ENCODE peak calls at places on chromosomes 12 and 14, in four cellular contexts. W, U, I and A are unnamed samples.

GRCh38 chr12:45669093-45669492 is 60.4 kb upstream of the ARID2 start:
- DNase-seq in W (peak; percentile 68), I (no peak), U (no peak), A (no peak)

GRCh38 chr12:50647479-50647878 is 116.4 kb upstream of the ATF1 start:
- DNase-seq in I (no peak), W (no peak), U (no peak), A (peak; percentile 72)

GRCh38 chr12:100797786-100798580 is 3.4 kb downstream of the ANO4 start:
- DNase-seq in U (no peak), I (no peak), W (no peak), A (no peak)

GRCh38 chr12:77943466-77943865 is 112.8 kb downstream of the NAV3 start:
- DNase-seq in U (no peak), W (no peak), I (no peak), A (peak; percentile 43)

GRCh38 chr12:27974735-27975221 is 2.2 kb upstream of the PTHLH start:
- DNase-seq in U (no peak), I (no peak), W (no peak), A (no peak)

GRCh38 chr12:14846042-14846587 is 2.8 kb upstream of the ART4 start:
- DNase-seq in U (no peak), I (no peak), W (no peak), A (no peak)

GRCh38 chr14:56374421-56374820 is 205.2 kb upstream of the TMEM260 start:
- DNase-seq in W (no peak), U (no peak), I (no peak), A (no peak)

GRCh38 chr12:52627395-52628110 is 9.2 kb upstream of the KRT73 start:
- DNase-seq in I (no peak), U (no peak), W (no peak), A (no peak)

GRCh38 chr14:50001999-50002925 is 109.4 kb downstream of the ARF6 start:
- DNase-seq in W (peak; percentile 82), U (no peak), I (no peak), A (no peak)

GRCh38 chr12:13288937-13289643 is 92.6 kb downstream of the EMP1 start:
- DNase-seq in U (no peak), W (no peak), I (no peak), A (no peak)

GRCh38 chr12:52260351-52261210 is 13.9 kb upstream of the KRT86 start:
- DNase-seq in I (no peak), U (no peak), W (no peak), A (no peak)

GRCh38 chr12:126651133-126651532 is 1585.9 kb downstream of the AACS start:
- DNase-seq in U (no peak), I (no peak), W (no peak), A (no peak)

GRCh38 chr14:80764496-80764895 is 177.0 kb downstream of the CEP128 start:
- DNase-seq in U (no peak), I (no peak), W (no peak), A (no peak)

GRCh38 chr14:79369359-79370332 is 841.7 kb downstream of the DIO2 start:
- DNase-seq in U (no peak), I (no peak), W (no peak), A (no peak)

GRCh38 chr12:3303410-3304136 is 187.4 kb upstream of the PRMT8 start:
- DNase-seq in W (no peak), I (no peak), U (no peak), A (no peak)

GRCh38 chr12:105418232-105418631 is 87.7 kb downstream of the C12orf75 start:
- DNase-seq in U (no peak), W (no peak), I (no peak), A (no peak)

GRCh38 chr12:130419116-130419515 is 81.4 kb downstream of the PIWIL1 start:
- DNase-seq in U (no peak), I (no peak), W (no peak), A (no peak)

GRCh38 chr12:54983536-54984102 is 943 bp downstream of the TESPA1 start:
- DNase-seq in W (no peak), I (no peak), U (no peak), A (no peak)

GRCh38 chr12:88958961-88959360 is 378.7 kb upstream of the KITLG start:
- DNase-seq in U (no peak), I (no peak), W (no peak), A (no peak)

GRCh38 chr12:104656921-104657320 is 200.2 kb downstream of the CHST11 start:
- DNase-seq in U (no peak), I (no peak), W (no peak), A (no peak)

GRCh38 chr14:99837822-99838221 is 44.6 kb downstream of the EML1 start:
- DNase-seq in I (no peak), U (no peak), W (no peak), A (no peak)

GRCh38 chr14:66036598-66036997 is 449.6 kb upstream of the CCDC196 start:
- DNase-seq in W (no peak), U (no peak), I (no peak), A (no peak)

GRCh38 chr14:34324363-34324795 is 137.7 kb downstream of the SPTSSA start:
- DNase-seq in I (no peak), W (no peak), U (peak; percentile 30), A (peak; percentile 27)

GRCh38 chr12:122094735-122095561 is 16.4 kb downstream of the MLXIP start:
- DNase-seq in I (no peak), W (no peak), U (no peak), A (no peak)

DNA sequence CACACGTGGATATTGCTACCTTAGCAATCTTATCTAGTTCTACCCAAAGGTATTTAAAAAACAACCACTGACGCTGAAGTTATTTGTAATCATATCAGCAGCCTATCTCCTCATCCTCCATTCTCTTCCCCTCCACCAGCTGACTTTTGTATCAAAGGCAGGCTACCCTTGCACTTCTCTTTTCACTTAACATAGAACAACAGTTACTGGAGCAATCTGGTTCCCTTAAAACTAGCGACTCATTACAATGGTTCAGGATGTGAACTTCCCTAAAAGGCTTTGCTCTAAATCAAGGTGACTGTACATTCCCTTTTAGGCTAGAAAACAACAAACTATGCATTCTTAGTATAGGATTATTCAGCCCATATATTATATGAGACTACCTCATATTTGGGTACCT is 404.7 kb downstream of the APAF1 start:
- DNase-seq in W (no peak), U (no peak), I (no peak), A (no peak)
- TF ChIP-seq EGR1 in W (no peak), U (no peak), I (no peak), A (no peak)

GRCh38 chr12:25839470-25839869 is 119.0 kb upstream of the RASSF8 start:
- DNase-seq in W (no peak), I (no peak), U (no peak), A (no peak)
- TF ChIP-seq EGR1 in W (no peak), I (no peak), U (peak; percentile 30), A (no peak)

DNA sequence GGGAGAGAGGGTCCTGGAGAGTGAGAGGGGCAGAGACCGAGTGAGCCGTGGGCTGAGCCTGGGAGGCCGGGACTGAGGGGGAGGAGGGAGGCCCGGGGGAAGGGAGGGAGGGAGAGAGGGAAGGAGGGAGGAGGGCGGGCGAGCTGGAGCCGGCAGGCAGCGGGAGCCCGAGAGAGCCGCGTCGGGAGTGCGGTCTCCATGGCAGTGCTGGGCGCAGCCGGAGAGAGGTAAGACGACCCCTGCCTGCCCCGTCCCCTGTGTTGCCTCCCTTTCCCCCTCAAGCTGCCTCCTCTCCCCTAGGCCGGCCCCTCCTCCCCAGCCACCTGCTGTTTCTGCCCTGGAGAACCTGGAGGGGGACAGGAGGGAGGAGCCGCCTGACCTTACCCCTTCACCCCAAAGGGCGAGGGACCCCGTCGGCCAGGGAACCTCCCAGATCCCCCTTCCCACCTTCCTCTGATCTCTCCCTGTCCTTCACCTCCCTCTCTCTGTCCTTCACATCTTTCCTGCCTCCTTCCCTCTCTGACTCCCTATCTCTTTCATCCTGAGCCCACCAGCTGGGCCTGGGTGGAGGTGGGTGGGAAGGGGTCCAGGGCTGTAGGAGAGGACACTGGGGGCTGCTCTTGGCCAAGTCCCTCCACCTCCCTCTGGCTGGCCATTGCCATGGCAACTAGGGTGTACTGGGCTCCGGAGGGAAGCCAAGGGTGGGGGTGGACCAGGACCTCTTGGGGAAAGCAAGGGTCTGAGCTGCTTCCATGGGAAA is at the start of gene GPR162:
- DNase-seq in W (no peak), I (no peak), U (peak; percentile 66), A (no peak)
- TF ChIP-seq EGR1 in W (no peak), I (peak; percentile 89), U (no peak), A (no peak)

DNA sequence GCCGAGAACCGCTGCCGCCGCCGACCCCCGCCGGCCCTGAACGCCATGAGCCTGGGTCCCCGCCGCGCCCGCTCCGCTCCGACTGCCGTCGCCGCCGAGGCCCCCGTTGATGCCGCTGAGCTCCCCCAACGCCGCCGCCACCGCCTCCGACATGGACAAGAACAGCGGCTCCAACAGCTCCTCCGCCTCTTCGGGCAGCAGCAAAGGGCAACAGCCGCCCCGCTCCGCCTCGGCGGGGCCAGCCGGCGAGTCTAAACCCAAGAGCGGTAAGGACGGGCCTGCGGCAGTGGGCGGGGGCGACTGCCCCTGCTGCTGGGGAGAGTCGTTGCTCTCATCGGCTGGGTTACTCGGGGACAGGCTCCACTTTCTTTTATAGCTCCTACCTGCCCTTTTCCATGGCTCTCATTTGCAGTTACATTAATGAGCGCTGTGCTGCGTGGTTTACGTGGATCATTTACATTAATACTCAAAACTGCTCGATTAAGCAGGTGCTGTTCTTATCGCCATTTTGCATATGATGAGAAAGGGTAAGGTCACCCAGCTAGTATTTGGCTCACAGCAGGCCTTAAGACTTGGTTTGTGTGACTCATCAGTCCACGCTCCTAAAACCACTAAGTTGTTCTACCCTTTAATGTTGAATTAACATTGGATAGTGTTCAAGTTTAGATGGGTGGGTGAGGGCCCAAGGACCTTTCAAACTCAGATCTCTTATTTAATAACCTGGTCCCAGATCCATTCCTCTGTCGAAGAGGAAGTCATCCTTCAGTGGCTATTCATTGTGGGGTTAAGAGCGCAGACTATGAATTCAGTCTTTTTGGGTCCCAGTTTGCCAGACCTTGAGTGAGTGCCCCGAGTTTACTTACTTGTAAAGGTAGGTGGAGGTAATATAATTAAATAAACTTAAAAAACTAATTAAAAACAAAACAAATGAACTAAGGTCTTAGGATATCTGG is 823 bp downstream of the RNF10 start:
- DNase-seq in I (no peak), W (no peak), U (peak; percentile 76), A (no peak)
- TF ChIP-seq EGR1 in I (no peak), W (peak; percentile 53), U (peak; percentile 61), A (peak; percentile 28)